ENCODE peak calls at places on chromosome 9, in eight cellular contexts. W, D, G, R, X, Y, P and Q are unnamed samples. For H3K27me3, the result is how much of the 10 kb centered on the place peaks cover.

GRCh38 chr9:99693888-99694287 is 127.8 kb upstream of the NR4A3 start:
- DNase-seq in W (no peak), D (no peak), G (no peak), R (no peak), X (no peak), Y (no peak), P (no peak), Q (no peak)

GRCh38 chr9:2271426-2271825 is 256.3 kb downstream of the SMARCA2 start:
- DNase-seq in W (peak), D (no peak), G (no peak), R (no peak), X (no peak), Y (no peak), P (no peak), Q (no peak)

GRCh38 chr9:84153885-84154284 is 173.3 kb downstream of the RMI1 start:
- DNase-seq in W (peak), D (no peak), G (no peak), R (no peak), X (no peak), Y (no peak), P (no peak), Q (no peak)

GRCh38 chr9:133683494-133684460 is 47.6 kb downstream of the DBH start:
- DNase-seq in W (no peak), D (peak), G (no peak), R (peak), X (peak), Y (no peak), P (no peak), Q (no peak)

GRCh38 chr9:136047775-136048559 is 47.1 kb downstream of the NACC2 start:
- DNase-seq in W (no peak), D (no peak), G (no peak), R (no peak), X (no peak), Y (peak), P (no peak), Q (peak)

GRCh38 chr9:12961276-12961809 is 186.5 kb downstream of the LURAP1L start:
- DNase-seq in W (peak), D (no peak), G (no peak), R (no peak), X (no peak), Y (no peak), P (no peak), Q (no peak)

GRCh38 chr9:133234577-133235322 is 25.7 kb upstream of the OBP2B start:
- DNase-seq in W (no peak), D (no peak), G (no peak), R (no peak), X (no peak), Y (no peak), P (no peak), Q (no peak)

GRCh38 chr9:108225371-108225905 is 630.3 kb downstream of the ACTL7B start:
- DNase-seq in W (no peak), D (no peak), G (no peak), R (no peak), X (no peak), Y (no peak), P (no peak), Q (no peak)

GRCh38 chr9:75683591-75683990 is 206.9 kb upstream of the PCSK5 start:
- DNase-seq in W (no peak), D (no peak), G (no peak), R (no peak), X (no peak), Y (no peak), P (no peak), Q (no peak)

GRCh38 chr9:100406962-100407361 is 20.0 kb upstream of the MSANTD3 start:
- DNase-seq in W (no peak), D (no peak), G (no peak), R (no peak), X (no peak), Y (no peak), P (no peak), Q (no peak)

GRCh38 chr9:71323357-71323756 is 201.9 kb upstream of the TRPM3 start:
- DNase-seq in W (no peak), D (no peak), G (no peak), R (no peak), X (no peak), Y (no peak), P (no peak), Q (no peak)

GRCh38 chr9:36874921-36875320 is 159.1 kb downstream of the PAX5 start:
- DNase-seq in W (peak), D (no peak), G (no peak), R (peak), X (no peak), Y (peak), P (no peak), Q (no peak)

GRCh38 chr9:14221558-14221957 is 92.4 kb downstream of the NFIB start:
- DNase-seq in W (peak), D (no peak), G (no peak), R (no peak), X (no peak), Y (no peak), P (no peak), Q (no peak)

GRCh38 chr9:112555844-112556482 is 69.3 kb downstream of the KIAA1958 start:
- DNase-seq in W (peak), D (no peak), G (no peak), R (no peak), X (no peak), Y (no peak), P (no peak), Q (no peak)

GRCh38 chr9:113564804-113565237 is 101.3 kb downstream of the RGS3 start:
- DNase-seq in W (no peak), D (peak), G (peak), R (peak), X (no peak), Y (peak), P (peak), Q (peak)

GRCh38 chr9:25461416-25461815 is 216.8 kb downstream of the TUSC1 start:
- DNase-seq in W (no peak), D (no peak), G (no peak), R (no peak), X (no peak), Y (no peak), P (no peak), Q (no peak)

GRCh38 chr9:5438301-5439162 is 807 bp upstream of the PLGRKT start:
- DNase-seq in W (no peak), D (no peak), G (no peak), R (no peak), X (peak), Y (no peak), P (no peak), Q (no peak)

GRCh38 chr9:110257097-110257955 is 1.0 kb upstream of the TXN start:
- DNase-seq in W (no peak), D (peak), G (peak), R (no peak), X (no peak), Y (no peak), P (no peak), Q (peak)

GRCh38 chr9:33044162-33044673 is 19.1 kb downstream of the DNAJA1 start:
- DNase-seq in W (peak), D (peak), G (peak), R (peak), X (peak), Y (peak), P (peak), Q (peak)

GRCh38 chr9:129407905-129408452 is 212.9 kb downstream of the C9orf50 start:
- DNase-seq in W (no peak), D (no peak), G (no peak), R (peak), X (no peak), Y (no peak), P (no peak), Q (no peak)

GRCh38 chr9:78304357-78304756 is 7.4 kb downstream of the PSAT1 start:
- DNase-seq in W (no peak), D (no peak), G (no peak), R (no peak), X (no peak), Y (no peak), P (no peak), Q (no peak)

GRCh38 chr9:107249665-107250285 is 33.3 kb upstream of the RAD23B start:
- DNase-seq in W (no peak), D (no peak), G (no peak), R (no peak), X (no peak), Y (no peak), P (no peak), Q (no peak)

GRCh38 chr9:99189887-99190596 is 31.7 kb downstream of the ALG2 start:
- DNase-seq in W (no peak), D (no peak), G (no peak), R (no peak), X (no peak), Y (no peak), P (no peak), Q (no peak)

GRCh38 chr9:20611751-20612287 is 10.5 kb downstream of the MLLT3 start:
- DNase-seq in W (peak), D (no peak), G (no peak), R (no peak), X (no peak), Y (no peak), P (no peak), Q (no peak)

GRCh38 chr9:129888809-129889460 is 53.7 kb downstream of the USP20 start:
- DNase-seq in W (no peak), D (no peak), G (no peak), R (no peak), X (no peak), Y (no peak), P (no peak), Q (no peak)

GRCh38 chr9:72557549-72557948 is 36.1 kb downstream of the TMC1 start:
- DNase-seq in W (peak), D (no peak), G (no peak), R (no peak), X (no peak), Y (no peak), P (no peak), Q (peak)

GRCh38 chr9:38232895-38233294 is 159.6 kb upstream of the ALDH1B1 start:
- DNase-seq in W (no peak), D (no peak), G (no peak), R (no peak), X (no peak), Y (peak), P (no peak), Q (no peak)

GRCh38 chr9:75601280-75601679 is 289.2 kb upstream of the PCSK5 start:
- DNase-seq in W (no peak), D (no peak), G (no peak), R (no peak), X (no peak), Y (no peak), P (no peak), Q (no peak)

GRCh38 chr9:69900406-69900805 is 79.8 kb downstream of the CFAP95 start:
- DNase-seq in W (peak), D (no peak), G (no peak), R (no peak), X (no peak), Y (no peak), P (no peak), Q (no peak)

GRCh38 chr9:136615631-136616306 is 46.9 kb upstream of the EGFL7 start:
- DNase-seq in W (peak), D (no peak), G (no peak), R (no peak), X (no peak), Y (no peak), P (no peak), Q (no peak)

GRCh38 chr9:97598461-97599288 is 34.5 kb downstream of the TSTD2 start:
- DNase-seq in W (peak), D (peak), G (peak), R (peak), X (peak), Y (no peak), P (peak), Q (peak)

GRCh38 chr9:14347408-14348224 is 33.7 kb upstream of the NFIB start:
- DNase-seq in W (peak), D (peak), G (no peak), R (peak), X (no peak), Y (no peak), P (no peak), Q (peak)

GRCh38 chr9:112864413-112864812 is 26.3 kb downstream of the SLC46A2 start:
- DNase-seq in W (no peak), D (no peak), G (no peak), R (no peak), X (no peak), Y (no peak), P (no peak), Q (no peak)

GRCh38 chr9:122220673-122221222 is 8.0 kb downstream of the LHX6 start:
- DNase-seq in W (no peak), D (no peak), G (no peak), R (no peak), X (no peak), Y (no peak), P (no peak), Q (no peak)
- H3K27me3 ChIP-seq in W (under half), D (half or more), G (under half), R (under half), X (half or more), Y (half or more), P (under half), Q (half or more)

GRCh38 chr9:118575341-118576070 is 793.7 kb downstream of the BRINP1 start:
- DNase-seq in W (no peak), D (no peak), G (no peak), R (no peak), X (no peak), Y (no peak), P (no peak), Q (no peak)
- H3K27ac ChIP-seq in W (no peak), D (no peak), G (no peak), R (no peak), X (no peak), Y (no peak), P (no peak), Q (no peak)

GRCh38 chr9:131085370-131086122 is 10.8 kb upstream of the AIF1L start:
- DNase-seq in W (no peak), D (no peak), G (no peak), R (no peak), X (no peak), Y (no peak), P (no peak), Q (no peak)
- H3K27me3 ChIP-seq in W (under half), D (under half), G (under half), R (under half), X (under half), Y (under half), P (under half), Q (under half)

DNA sequence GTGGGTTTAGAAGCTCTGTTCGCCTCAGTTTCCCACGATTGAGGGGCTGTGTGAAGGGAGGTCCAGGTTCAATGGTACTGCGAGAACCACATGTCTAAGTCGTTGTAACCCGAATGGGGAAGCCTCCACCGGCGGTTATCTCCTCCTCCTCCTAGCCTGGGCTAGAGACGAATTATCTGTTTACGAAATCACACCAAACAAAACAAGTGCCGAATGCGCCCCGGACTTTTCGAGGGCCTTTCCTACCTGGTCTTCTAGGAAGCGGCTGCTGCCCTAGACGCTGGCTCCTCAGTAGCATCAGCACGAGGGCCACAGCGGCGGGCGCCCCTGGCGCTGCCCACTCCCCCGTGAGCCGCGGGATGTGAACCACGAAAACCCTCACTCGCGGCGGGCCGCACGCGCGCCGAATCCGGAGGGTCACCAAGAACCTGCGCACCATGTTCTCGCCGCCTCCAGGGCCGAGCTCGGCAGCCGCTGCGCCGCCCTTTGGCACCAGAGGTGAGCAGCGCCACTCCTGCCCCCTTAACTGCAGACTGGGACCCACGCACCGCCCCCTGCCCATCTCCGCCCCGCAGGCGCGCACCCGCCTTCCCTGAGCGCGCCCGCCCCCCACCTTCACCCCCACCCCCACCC is at the start of gene CDKN2A:
- DNase-seq in W (peak), D (peak), G (peak), R (peak), X (peak), Y (peak), P (no peak), Q (peak)
- H3K27ac ChIP-seq in W (peak), D (peak), G (peak), R (peak), X (no peak), Y (peak), P (peak), Q (peak)

GRCh38 chr9:34380034-34380510 is 3.4 kb upstream of the MYORG start:
- DNase-seq in W (no peak), D (no peak), G (no peak), R (no peak), X (no peak), Y (no peak), P (no peak), Q (peak)
- H3K27me3 ChIP-seq in W (under half), D (under half), G (under half), R (under half), X (under half), Y (under half), P (under half), Q (under half)

GRCh38 chr9:134689320-134690181 is 47.9 kb downstream of the COL5A1 start:
- DNase-seq in W (peak), D (peak), G (peak), R (peak), X (no peak), Y (peak), P (peak), Q (peak)
- H3K27ac ChIP-seq in W (no peak), D (no peak), G (no peak), R (no peak), X (no peak), Y (no peak), P (no peak), Q (no peak)